ENCODE peak calls at places on chromosomes 6 and 20, in five cellular contexts. One of them, this sample, is unnamed.

GRCh38 chr6:84514089-84514971 is 250.1 kb downstream of the TBX18 start:
- DNase-seq in choroid plexus epithelial cell: peak
- DNase-seq in foreskin fibroblast: no peak
- DNase-seq in mesenchymal stem cell: no peak
- DNase-seq in GM23248: no peak
- DNase-seq in this sample: no peak

GRCh38 chr6:153121311-153121710 is 9.8 kb downstream of the RGS17 start:
- DNase-seq in choroid plexus epithelial cell: no peak
- DNase-seq in foreskin fibroblast: peak
- DNase-seq in mesenchymal stem cell: no peak
- DNase-seq in GM23248: peak
- DNase-seq in this sample: no peak

GRCh38 chr6:54910326-54910952 is 63.9 kb downstream of the FAM83B start:
- DNase-seq in choroid plexus epithelial cell: peak
- DNase-seq in foreskin fibroblast: no peak
- DNase-seq in mesenchymal stem cell: peak
- DNase-seq in GM23248: peak
- DNase-seq in this sample: no peak

GRCh38 chr20:10611357-10611756 is 62.4 kb downstream of the JAG1 start:
- DNase-seq in choroid plexus epithelial cell: peak
- DNase-seq in foreskin fibroblast: peak
- DNase-seq in mesenchymal stem cell: peak
- DNase-seq in GM23248: peak
- DNase-seq in this sample: no peak

GRCh38 chr6:170208171-170208601 is 82.7 kb downstream of the DLL1 start:
- DNase-seq in choroid plexus epithelial cell: no peak
- DNase-seq in foreskin fibroblast: no peak
- DNase-seq in mesenchymal stem cell: no peak
- DNase-seq in GM23248: no peak
- DNase-seq in this sample: no peak

GRCh38 chr6:2853766-2854393 is 12.2 kb upstream of the SERPINB1 start:
- DNase-seq in choroid plexus epithelial cell: peak
- DNase-seq in foreskin fibroblast: peak
- DNase-seq in mesenchymal stem cell: peak
- DNase-seq in GM23248: peak
- DNase-seq in this sample: no peak

GRCh38 chr6:41705996-41706835 is 29.2 kb downstream of the TFEB start:
- DNase-seq in choroid plexus epithelial cell: peak
- DNase-seq in foreskin fibroblast: peak
- DNase-seq in mesenchymal stem cell: peak
- DNase-seq in GM23248: peak
- DNase-seq in this sample: no peak

GRCh38 chr6:89887452-89888137 is 6.7 kb upstream of the GJA10 start:
- DNase-seq in choroid plexus epithelial cell: peak
- DNase-seq in foreskin fibroblast: peak
- DNase-seq in mesenchymal stem cell: no peak
- DNase-seq in GM23248: peak
- DNase-seq in this sample: no peak

GRCh38 chr6:87817226-87817625 is 115.2 kb upstream of the AKIRIN2 start:
- DNase-seq in choroid plexus epithelial cell: no peak
- DNase-seq in foreskin fibroblast: peak
- DNase-seq in mesenchymal stem cell: no peak
- DNase-seq in GM23248: peak
- DNase-seq in this sample: no peak

GRCh38 chr6:52362443-52363221 is 681 bp downstream of the PAQR8 start:
- DNase-seq in choroid plexus epithelial cell: no peak
- DNase-seq in foreskin fibroblast: peak
- DNase-seq in mesenchymal stem cell: peak
- DNase-seq in GM23248: peak
- DNase-seq in this sample: no peak

GRCh38 chr6:138588805-138589434 is 89.6 kb upstream of the NHSL1 start:
- DNase-seq in choroid plexus epithelial cell: peak
- DNase-seq in foreskin fibroblast: peak
- DNase-seq in mesenchymal stem cell: peak
- DNase-seq in GM23248: peak
- DNase-seq in this sample: no peak

GRCh38 chr6:159540152-159540551 is 152.9 kb downstream of the SOD2 start:
- DNase-seq in choroid plexus epithelial cell: no peak
- DNase-seq in foreskin fibroblast: no peak
- DNase-seq in mesenchymal stem cell: no peak
- DNase-seq in GM23248: no peak
- DNase-seq in this sample: no peak

GRCh38 chr6:138293996-138294395 is 75.7 kb upstream of the PBOV1 start:
- DNase-seq in choroid plexus epithelial cell: no peak
- DNase-seq in foreskin fibroblast: no peak
- DNase-seq in mesenchymal stem cell: no peak
- DNase-seq in GM23248: peak
- DNase-seq in this sample: no peak

GRCh38 chr20:57774951-57775350 is 65.1 kb upstream of the PMEPA1 start:
- DNase-seq in choroid plexus epithelial cell: no peak
- DNase-seq in foreskin fibroblast: no peak
- DNase-seq in mesenchymal stem cell: no peak
- DNase-seq in GM23248: no peak
- DNase-seq in this sample: no peak

GRCh38 chr6:89830385-89830809 is 717 bp downstream of the CASP8AP2 start:
- DNase-seq in choroid plexus epithelial cell: no peak
- DNase-seq in foreskin fibroblast: no peak
- DNase-seq in mesenchymal stem cell: no peak
- DNase-seq in GM23248: peak
- DNase-seq in this sample: no peak

GRCh38 chr20:5065489-5066383 is 54.0 kb downstream of the PCNA start:
- DNase-seq in choroid plexus epithelial cell: peak
- DNase-seq in foreskin fibroblast: peak
- DNase-seq in mesenchymal stem cell: peak
- DNase-seq in GM23248: peak
- DNase-seq in this sample: peak

GRCh38 chr6:160190974-160191373 is 67.6 kb downstream of the SLC22A2 start:
- DNase-seq in choroid plexus epithelial cell: no peak
- DNase-seq in foreskin fibroblast: no peak
- DNase-seq in mesenchymal stem cell: no peak
- DNase-seq in GM23248: no peak
- DNase-seq in this sample: no peak

GRCh38 chr6:119428647-119429046 is 79.1 kb upstream of the MAN1A1 start:
- DNase-seq in choroid plexus epithelial cell: no peak
- DNase-seq in foreskin fibroblast: peak
- DNase-seq in mesenchymal stem cell: peak
- DNase-seq in GM23248: peak
- DNase-seq in this sample: no peak

GRCh38 chr6:142883011-142883410 is 62.0 kb downstream of the HIVEP2 start:
- DNase-seq in choroid plexus epithelial cell: peak
- DNase-seq in foreskin fibroblast: peak
- DNase-seq in mesenchymal stem cell: no peak
- DNase-seq in GM23248: peak
- DNase-seq in this sample: no peak

GRCh38 chr6:130655586-130655985 is 171.6 kb upstream of the SMLR1 start:
- DNase-seq in choroid plexus epithelial cell: no peak
- DNase-seq in foreskin fibroblast: peak
- DNase-seq in mesenchymal stem cell: peak
- DNase-seq in GM23248: peak
- DNase-seq in this sample: no peak

GRCh38 chr6:2589171-2589661 is 161.5 kb downstream of the MYLK4 start:
- DNase-seq in choroid plexus epithelial cell: no peak
- DNase-seq in foreskin fibroblast: no peak
- DNase-seq in mesenchymal stem cell: no peak
- DNase-seq in GM23248: no peak
- DNase-seq in this sample: no peak

GRCh38 chr20:45545754-45546453 is 1.3 kb downstream of the EPPIN start:
- DNase-seq in choroid plexus epithelial cell: peak
- DNase-seq in foreskin fibroblast: peak
- DNase-seq in mesenchymal stem cell: peak
- DNase-seq in GM23248: peak
- DNase-seq in this sample: no peak

GRCh38 chr20:59805786-59806577 is 127.5 kb downstream of the SYCP2 start:
- DNase-seq in choroid plexus epithelial cell: no peak
- DNase-seq in foreskin fibroblast: no peak
- DNase-seq in mesenchymal stem cell: no peak
- DNase-seq in GM23248: no peak
- DNase-seq in this sample: no peak

GRCh38 chr6:108974201-108974600 is 120.4 kb downstream of the SESN1 start:
- DNase-seq in choroid plexus epithelial cell: no peak
- DNase-seq in foreskin fibroblast: no peak
- DNase-seq in mesenchymal stem cell: no peak
- DNase-seq in GM23248: no peak
- DNase-seq in this sample: no peak

GRCh38 chr20:57061058-57061900 is 205.2 kb downstream of the BMP7 start:
- DNase-seq in choroid plexus epithelial cell: peak
- DNase-seq in foreskin fibroblast: peak
- DNase-seq in mesenchymal stem cell: peak
- DNase-seq in GM23248: peak
- DNase-seq in this sample: no peak

GRCh38 chr6:101396552-101397173 is 3.2 kb downstream of the GRIK2 start:
- DNase-seq in choroid plexus epithelial cell: peak
- DNase-seq in foreskin fibroblast: peak
- DNase-seq in mesenchymal stem cell: peak
- DNase-seq in GM23248: peak
- DNase-seq in this sample: no peak

GRCh38 chr6:121917263-121917829 is 481.9 kb downstream of the GJA1 start:
- DNase-seq in choroid plexus epithelial cell: no peak
- DNase-seq in foreskin fibroblast: no peak
- DNase-seq in mesenchymal stem cell: no peak
- DNase-seq in GM23248: no peak
- DNase-seq in this sample: no peak

GRCh38 chr6:125050663-125051318 is 88.6 kb downstream of the RNF217 start:
- DNase-seq in choroid plexus epithelial cell: peak
- DNase-seq in foreskin fibroblast: no peak
- DNase-seq in mesenchymal stem cell: peak
- DNase-seq in GM23248: no peak
- DNase-seq in this sample: no peak

GRCh38 chr20:11216451-11217314 is 542.9 kb upstream of the JAG1 start:
- DNase-seq in choroid plexus epithelial cell: peak
- DNase-seq in foreskin fibroblast: peak
- DNase-seq in mesenchymal stem cell: peak
- DNase-seq in GM23248: peak
- DNase-seq in this sample: no peak

GRCh38 chr6:11043961-11044711 is at the start of gene ELOVL2:
- DNase-seq in choroid plexus epithelial cell: peak
- DNase-seq in foreskin fibroblast: peak
- DNase-seq in mesenchymal stem cell: peak
- DNase-seq in GM23248: peak
- DNase-seq in this sample: no peak

GRCh38 chr6:11043552-11043960 is 549 bp downstream of the ELOVL2 start:
- DNase-seq in choroid plexus epithelial cell: no peak
- DNase-seq in foreskin fibroblast: no peak
- DNase-seq in mesenchymal stem cell: no peak
- DNase-seq in GM23248: peak
- DNase-seq in this sample: no peak

GRCh38 chr6:11042750-11043551 is 1.2 kb downstream of the ELOVL2 start:
- DNase-seq in choroid plexus epithelial cell: peak
- DNase-seq in foreskin fibroblast: peak
- DNase-seq in mesenchymal stem cell: peak
- DNase-seq in GM23248: no peak
- DNase-seq in this sample: no peak

GRCh38 chr6:11042025-11042749 is 1.9 kb downstream of the ELOVL2 start:
- DNase-seq in choroid plexus epithelial cell: no peak
- DNase-seq in foreskin fibroblast: peak
- DNase-seq in mesenchymal stem cell: peak
- DNase-seq in GM23248: no peak
- DNase-seq in this sample: no peak

GRCh38 chr6:11044712-11045167 is 635 bp upstream of the ELOVL2 start:
- DNase-seq in choroid plexus epithelial cell: no peak
- DNase-seq in foreskin fibroblast: no peak
- DNase-seq in mesenchymal stem cell: no peak
- DNase-seq in GM23248: no peak
- DNase-seq in this sample: no peak
- H3K4me3 ChIP-seq in choroid plexus epithelial cell: peak
- H3K4me3 ChIP-seq in foreskin fibroblast: peak
- H3K4me3 ChIP-seq in mesenchymal stem cell: peak
- H3K4me3 ChIP-seq in GM23248: peak
- H3K4me3 ChIP-seq in this sample: peak

DNA sequence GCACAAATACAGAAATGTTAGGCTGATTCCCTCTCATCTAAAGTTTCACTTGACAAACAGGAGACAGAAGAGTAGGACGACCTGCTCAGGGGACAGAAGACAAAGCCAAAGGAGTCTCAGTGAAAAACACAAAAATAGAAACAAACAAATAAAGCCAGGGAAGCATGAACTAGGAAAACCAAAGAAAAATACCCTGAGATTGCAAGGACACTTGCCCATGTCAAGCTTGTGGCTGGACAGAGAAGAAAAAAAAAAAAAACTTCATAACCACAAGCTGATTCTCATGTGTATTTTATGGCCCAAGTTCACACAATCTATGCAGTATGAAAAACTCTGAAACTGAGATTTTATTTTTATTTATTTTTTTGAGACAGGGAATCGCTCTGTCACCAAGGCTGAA is 85.6 kb upstream of the BEND6 start:
- DNase-seq in choroid plexus epithelial cell: no peak
- DNase-seq in foreskin fibroblast: no peak
- DNase-seq in mesenchymal stem cell: no peak
- DNase-seq in GM23248: no peak
- DNase-seq in this sample: no peak
- H3K4me3 ChIP-seq in choroid plexus epithelial cell: no peak
- H3K4me3 ChIP-seq in foreskin fibroblast: no peak
- H3K4me3 ChIP-seq in mesenchymal stem cell: no peak
- H3K4me3 ChIP-seq in GM23248: peak
- H3K4me3 ChIP-seq in this sample: no peak

GRCh38 chr6:167858842-167859520 is 32.3 kb downstream of the AFDN start:
- DNase-seq in choroid plexus epithelial cell: no peak
- DNase-seq in foreskin fibroblast: no peak
- DNase-seq in mesenchymal stem cell: peak
- DNase-seq in GM23248: no peak
- DNase-seq in this sample: no peak

GRCh38 chr6:167861424-167861823 is 34.7 kb downstream of the AFDN start:
- DNase-seq in choroid plexus epithelial cell: no peak
- DNase-seq in foreskin fibroblast: no peak
- DNase-seq in mesenchymal stem cell: no peak
- DNase-seq in GM23248: no peak
- DNase-seq in this sample: no peak

GRCh38 chr6:167860546-167861226 is 34.0 kb downstream of the AFDN start:
- DNase-seq in choroid plexus epithelial cell: no peak
- DNase-seq in foreskin fibroblast: no peak
- DNase-seq in mesenchymal stem cell: no peak
- DNase-seq in GM23248: no peak
- DNase-seq in this sample: no peak

GRCh38 chr6:167866642-167867041 is 39.9 kb downstream of the AFDN start:
- DNase-seq in choroid plexus epithelial cell: no peak
- DNase-seq in foreskin fibroblast: no peak
- DNase-seq in mesenchymal stem cell: no peak
- DNase-seq in GM23248: no peak
- DNase-seq in this sample: no peak

DNA sequence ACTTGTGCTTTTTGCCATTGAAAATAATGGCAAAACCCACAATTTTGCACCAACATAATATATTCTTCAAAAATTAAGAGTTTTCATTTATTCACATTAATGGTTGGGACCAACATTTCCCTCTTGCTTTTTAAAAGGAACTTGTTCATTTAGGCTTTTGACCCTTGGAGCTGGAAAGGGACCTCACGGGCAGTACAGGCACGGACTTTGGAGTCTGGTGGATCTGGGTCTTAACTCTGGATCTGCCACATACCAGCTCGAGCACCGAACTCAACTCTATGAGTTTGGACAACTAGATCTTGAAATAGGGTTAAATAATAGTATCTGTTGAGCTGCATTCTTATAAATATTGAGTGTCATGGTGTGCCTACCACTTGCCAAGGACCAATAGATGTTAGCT is 37.2 kb downstream of the AFDN start:
- DNase-seq in choroid plexus epithelial cell: no peak
- DNase-seq in foreskin fibroblast: no peak
- DNase-seq in mesenchymal stem cell: no peak
- DNase-seq in GM23248: no peak
- DNase-seq in this sample: no peak
- H3K4me3 ChIP-seq in choroid plexus epithelial cell: no peak
- H3K4me3 ChIP-seq in foreskin fibroblast: no peak
- H3K4me3 ChIP-seq in mesenchymal stem cell: no peak
- H3K4me3 ChIP-seq in GM23248: no peak
- H3K4me3 ChIP-seq in this sample: no peak

GRCh38 chr6:19690676-19691075 is 146.5 kb upstream of the ID4 start:
- DNase-seq in choroid plexus epithelial cell: no peak
- DNase-seq in foreskin fibroblast: no peak
- DNase-seq in mesenchymal stem cell: no peak
- DNase-seq in GM23248: no peak
- DNase-seq in this sample: no peak
- H3K4me3 ChIP-seq in choroid plexus epithelial cell: no peak
- H3K4me3 ChIP-seq in foreskin fibroblast: no peak
- H3K4me3 ChIP-seq in mesenchymal stem cell: no peak
- H3K4me3 ChIP-seq in GM23248: no peak
- H3K4me3 ChIP-seq in this sample: no peak

This sample was measured in BJ.